ENCODE peak calls at places on chromosomes 5 and 9, in four cellular contexts. S is tibial nerve, T is left lung, O is bronchial epithelial cell. Z is an unnamed sample.

GRCh38 chr9:7336356-7337075 is 463.1 kb downstream of the DMAC1 start:
- DNase-seq in T (no peak), O (no peak), S (no peak), Z (no peak)

GRCh38 chr5:56382896-56383295 is 149.8 kb upstream of the ANKRD55 start:
- DNase-seq in T (no peak), O (no peak), S (no peak), Z (no peak)

GRCh38 chr5:181186902-181187499 is 18.0 kb downstream of the TRIM7 start:
- DNase-seq in S (no peak), O (no peak), T (no peak), Z (no peak)

GRCh38 chr9:96674914-96675538 is 19.9 kb upstream of the PRXL2C start:
- DNase-seq in S (no peak), O (peak; percentile 89), T (no peak), Z (no peak)

GRCh38 chr9:81490605-81491331 is 198.6 kb downstream of the TLE1 start:
- DNase-seq in O (peak; percentile 83), S (no peak), T (no peak), Z (no peak)

GRCh38 chr5:150778517-150779396 is at the start of gene SMIM3:
- DNase-seq in T (peak; percentile 88), S (peak; percentile 70), O (peak; percentile 44), Z (no peak)

GRCh38 chr9:88187631-88188030 is 49.4 kb upstream of the SPATA31C2 start:
- DNase-seq in S (no peak), T (no peak), O (no peak), Z (no peak)

GRCh38 chr9:108530141-108530540 is 325.6 kb downstream of the ACTL7B start:
- DNase-seq in S (no peak), O (no peak), T (no peak), Z (no peak)

GRCh38 chr5:111385970-111386831 is 126.1 kb downstream of the STARD4 start:
- DNase-seq in S (no peak), O (no peak), T (no peak), Z (no peak)

GRCh38 chr5:121350493-121350892 is 501.2 kb upstream of the FTMT start:
- DNase-seq in T (no peak), S (no peak), O (peak; percentile 57), Z (no peak)

GRCh38 chr5:35151151-35151920 is 79.0 kb downstream of the PRLR start:
- DNase-seq in O (no peak), S (no peak), T (no peak), Z (no peak)

GRCh38 chr5:95244479-95244878 is 40.4 kb downstream of the MCTP1 start:
- DNase-seq in O (no peak), S (no peak), T (no peak), Z (no peak)

GRCh38 chr5:1936901-1937300 is 54.2 kb upstream of the IRX4 start:
- DNase-seq in T (no peak), S (no peak), O (no peak), Z (no peak)

GRCh38 chr5:5481633-5482032 is 59.2 kb downstream of the ICE1 start:
- DNase-seq in O (no peak), T (no peak), S (no peak), Z (no peak)

GRCh38 chr5:115100556-115100955 is 69.2 kb downstream of the TRIM36 start:
- DNase-seq in O (peak; percentile 35), S (peak; percentile 15), T (no peak), Z (no peak)

GRCh38 chr5:76663573-76663972 is 40.4 kb upstream of the F2RL2 start:
- DNase-seq in S (no peak), O (no peak), T (no peak), Z (no peak)

GRCh38 chr9:114737118-114737517 is 55.1 kb upstream of the TEX48 start:
- DNase-seq in O (no peak), S (no peak), T (no peak), Z (no peak)

GRCh38 chr5:101838329-101838964 is 457.6 kb downstream of the SLCO4C1 start:
- DNase-seq in S (no peak), T (no peak), O (no peak), Z (no peak)

GRCh38 chr9:1927546-1927945 is 87.6 kb upstream of the SMARCA2 start:
- DNase-seq in T (no peak), S (no peak), O (no peak), Z (no peak)

GRCh38 chr5:171421331-171422262 is 2.1 kb downstream of the FGF18 start:
- DNase-seq in O (no peak), T (no peak), S (no peak), Z (no peak)

GRCh38 chr5:171418982-171419662 is at the start of gene FGF18:
- DNase-seq in S (no peak), O (no peak), T (peak; percentile 61), Z (peak; percentile 33)

GRCh38 chr5:171418316-171418981 is 998 bp upstream of the FGF18 start:
- DNase-seq in T (peak; percentile 77), O (peak; percentile 53), S (peak; percentile 62), Z (peak; percentile 42)

GRCh38 chr5:171420429-171421231 is 1.2 kb downstream of the FGF18 start:
- DNase-seq in S (peak; percentile 69), O (peak; percentile 50), T (peak; percentile 85), Z (no peak)

GRCh38 chr5:171419663-171420428 is 399 bp downstream of the FGF18 start:
- DNase-seq in T (no peak), O (no peak), S (no peak), Z (peak; percentile 36)
- TF ChIP-seq CTCF in T (no peak), O (no peak), S (no peak), Z (no peak)

DNA sequence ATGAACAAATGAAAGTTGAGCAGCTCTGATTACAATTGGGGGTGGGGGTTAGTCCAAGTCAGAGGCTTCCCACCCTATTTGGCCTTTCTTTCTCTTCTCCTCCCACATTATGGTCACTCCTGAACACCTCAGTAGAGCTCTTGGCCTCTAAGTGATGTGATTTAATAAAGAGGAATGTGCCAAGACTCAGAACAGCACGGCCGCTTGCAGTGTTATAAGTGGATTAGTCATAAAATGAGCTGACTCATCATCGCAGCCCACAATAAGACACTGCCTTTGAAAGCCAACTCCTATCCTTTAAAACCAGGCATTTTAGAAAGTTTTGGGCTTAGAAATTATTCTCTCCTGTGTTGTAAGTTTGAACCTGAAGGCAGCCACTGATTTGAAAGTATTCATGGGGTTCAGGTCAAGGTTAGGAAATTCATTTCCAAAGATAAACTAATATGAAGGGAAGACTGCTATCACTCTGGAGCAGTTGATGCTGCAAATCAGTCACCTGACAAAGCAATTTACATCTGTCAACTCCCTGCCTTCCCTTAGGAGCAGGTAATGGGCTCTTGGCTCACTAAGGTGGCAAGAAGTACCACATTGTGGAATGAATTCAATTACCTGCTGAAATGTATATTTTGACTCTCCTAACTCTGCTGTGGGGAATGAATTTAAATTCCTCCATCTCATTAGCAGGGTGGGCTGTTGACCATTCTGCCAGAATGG is 283.6 kb upstream of the NMUR2 start:
- DNase-seq in T (peak; percentile 35), O (peak; percentile 88), S (no peak), Z (no peak)
- TF ChIP-seq CTCF in T (no peak), O (no peak), S (no peak), Z (no peak)

DNA sequence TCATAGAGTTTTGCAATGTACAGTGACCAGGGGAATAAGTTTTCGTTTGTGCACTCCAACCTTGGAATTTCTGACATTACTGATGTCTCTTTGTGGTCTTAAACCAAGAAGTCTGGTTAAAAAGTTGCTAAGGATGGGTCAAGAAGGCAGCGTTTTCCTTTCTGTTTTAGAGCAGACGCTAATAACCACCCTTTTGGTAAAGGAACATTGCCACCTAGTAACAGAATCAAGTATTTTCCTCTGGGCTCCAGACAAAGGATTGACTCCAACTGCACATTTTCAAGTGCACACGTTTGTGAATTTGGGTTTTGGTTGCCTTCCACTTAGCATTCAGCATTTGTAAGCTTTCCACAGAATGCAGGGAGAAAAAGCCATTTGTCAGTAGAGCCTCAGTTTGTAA is 22.2 kb upstream of the CEP78 start:
- DNase-seq in S (no peak), O (peak; percentile 30), T (no peak), Z (no peak)
- TF ChIP-seq CTCF in S (peak; percentile 28), O (peak; percentile 35), T (no peak), Z (no peak)

GRCh38 chr9:14351206-14351605 is 37.3 kb upstream of the NFIB start:
- DNase-seq in T (no peak), O (no peak), S (no peak), Z (no peak)

GRCh38 chr9:14349141-14349817 is 35.3 kb upstream of the NFIB start:
- DNase-seq in S (no peak), T (no peak), O (no peak), Z (no peak)

GRCh38 chr9:14350766-14351165 is 36.8 kb upstream of the NFIB start:
- DNase-seq in T (no peak), S (no peak), O (no peak), Z (no peak)

GRCh38 chr9:14348241-14349140 is 34.5 kb upstream of the NFIB start:
- DNase-seq in S (no peak), O (peak; percentile 12), T (no peak), Z (no peak)

DNA sequence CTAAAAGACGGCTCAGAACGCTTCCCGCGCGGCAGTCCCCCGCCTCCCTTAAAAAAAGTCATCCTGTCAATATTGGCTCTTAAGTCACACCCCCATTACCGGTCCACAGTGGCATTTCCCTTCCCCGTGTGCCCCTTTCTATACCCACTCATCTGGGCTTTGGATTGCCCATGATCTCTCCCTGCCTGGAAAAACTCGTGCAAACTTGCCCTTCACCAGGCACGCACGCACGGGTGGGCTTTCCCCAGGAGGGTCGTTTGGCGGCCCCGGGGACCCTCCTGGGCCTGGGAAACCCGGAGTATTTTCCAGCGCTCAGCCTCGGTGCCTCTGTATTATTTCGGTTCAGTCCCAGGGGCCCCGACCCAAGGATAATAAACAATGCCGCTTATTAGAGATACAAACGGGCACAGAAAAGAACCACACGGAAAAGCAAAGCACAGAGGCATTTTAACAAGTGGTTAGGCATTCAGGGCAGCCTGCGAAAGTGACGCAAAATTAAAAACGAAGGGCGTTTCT is 35.9 kb upstream of the NFIB start:
- DNase-seq in O (no peak), S (no peak), T (no peak), Z (no peak)
- TF ChIP-seq CTCF in O (no peak), S (no peak), T (no peak), Z (no peak)

DNA sequence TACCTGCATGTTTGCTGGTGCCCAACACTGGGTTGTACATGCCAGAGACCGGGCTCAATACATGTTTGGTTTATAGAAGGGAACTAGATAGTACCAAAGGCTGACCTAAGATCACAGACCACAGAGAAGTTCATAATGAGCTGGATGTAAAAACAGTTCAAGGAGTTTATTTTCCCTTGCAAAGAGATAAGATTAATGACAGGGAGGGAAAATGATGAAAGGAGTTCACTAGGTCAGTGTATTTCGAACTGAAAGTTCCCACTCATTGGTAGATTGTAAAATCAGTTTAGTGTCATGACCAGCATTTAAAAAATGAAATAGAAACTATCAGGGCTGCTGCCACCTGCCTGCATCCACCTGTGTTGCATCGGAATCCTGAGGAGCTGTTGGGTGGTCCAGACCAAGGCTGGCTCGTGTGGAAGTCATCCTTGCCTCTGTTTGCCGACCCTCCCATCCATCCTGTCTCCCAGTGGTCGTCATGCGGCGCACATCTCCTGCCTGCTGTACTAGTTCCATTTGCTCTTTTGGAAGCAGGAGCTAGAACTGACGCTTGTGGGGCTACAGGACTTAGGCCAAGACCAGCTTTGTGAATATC is 21.1 kb downstream of the TBC1D2 start:
- DNase-seq in S (no peak), T (no peak), O (no peak), Z (no peak)
- TF ChIP-seq CTCF in S (no peak), T (no peak), O (peak; percentile 21), Z (no peak)

GRCh38 chr9:136255896-136256890 is 10.6 kb upstream of the QSOX2 start:
- DNase-seq in T (no peak), O (no peak), S (no peak), Z (no peak)
- TF ChIP-seq CTCF in T (no peak), O (peak; percentile 31), S (no peak), Z (no peak)

GRCh38 chr9:122158202-122158601 is 1.4 kb downstream of the NDUFA8 start:
- DNase-seq in S (no peak), O (peak; percentile 43), T (no peak), Z (no peak)
- TF ChIP-seq CTCF in S (peak; percentile 17), O (peak; percentile 59), T (peak; percentile 17), Z (no peak)

GRCh38 chr5:863244-863805 is 12.5 kb upstream of the ZDHHC11 start:
- DNase-seq in T (no peak), S (no peak), O (no peak), Z (no peak)
- TF ChIP-seq CTCF in T (no peak), S (no peak), O (no peak), Z (no peak)